ENCODE peak calls at places on chromosome 16, in four cellular contexts. One of them, this sample, is unnamed.
A peak's percentile ranks its signal among the peaks of the same experiment; 100 is the strongest.

GRCh38 chr16:51762081-51762995 is 611.3 kb upstream of the SALL1 start:
- DNase-seq in LNCaP clone FGC: peak; percentile 36
- DNase-seq in stomach: peak; percentile 85
- DNase-seq in stimulated activated CD8-positive, alpha-beta memory T cell treated with anti-CD3 and anti-CD28 coated beads, Interleukin-15, amount 100 ng/mL, for 24 hours: peak; percentile 42
- DNase-seq in this sample: no peak

GRCh38 chr16:67961551-67961957 is 6.9 kb downstream of the SLC12A4 start:
- DNase-seq in LNCaP clone FGC: peak; percentile 94
- DNase-seq in stomach: peak; percentile 91
- DNase-seq in stimulated activated CD8-positive, alpha-beta memory T cell treated with anti-CD3 and anti-CD28 coated beads, Interleukin-15, amount 100 ng/mL, for 24 hours: no peak
- DNase-seq in this sample: no peak

GRCh38 chr16:69522732-69523404 is 42.9 kb upstream of the NFAT5 start:
- DNase-seq in LNCaP clone FGC: no peak
- DNase-seq in stomach: no peak
- DNase-seq in stimulated activated CD8-positive, alpha-beta memory T cell treated with anti-CD3 and anti-CD28 coated beads, Interleukin-15, amount 100 ng/mL, for 24 hours: no peak
- DNase-seq in this sample: no peak

GRCh38 chr16:3601614-3602319 is 9.6 kb downstream of the SLX4 start:
- DNase-seq in LNCaP clone FGC: no peak
- DNase-seq in stomach: no peak
- DNase-seq in stimulated activated CD8-positive, alpha-beta memory T cell treated with anti-CD3 and anti-CD28 coated beads, Interleukin-15, amount 100 ng/mL, for 24 hours: no peak
- DNase-seq in this sample: no peak

GRCh38 chr16:80007216-80007615 is 406.7 kb upstream of the MAF start:
- DNase-seq in LNCaP clone FGC: no peak
- DNase-seq in stomach: no peak
- DNase-seq in stimulated activated CD8-positive, alpha-beta memory T cell treated with anti-CD3 and anti-CD28 coated beads, Interleukin-15, amount 100 ng/mL, for 24 hours: no peak
- DNase-seq in this sample: no peak

GRCh38 chr16:66874079-66874775 is 6.1 kb upstream of the PDP2 start:
- DNase-seq in LNCaP clone FGC: no peak
- DNase-seq in stomach: no peak
- DNase-seq in stimulated activated CD8-positive, alpha-beta memory T cell treated with anti-CD3 and anti-CD28 coated beads, Interleukin-15, amount 100 ng/mL, for 24 hours: no peak
- DNase-seq in this sample: no peak

GRCh38 chr16:1308036-1308976 is 1.1 kb upstream of the UBE2I start:
- DNase-seq in LNCaP clone FGC: peak; percentile 69
- DNase-seq in stomach: no peak
- DNase-seq in stimulated activated CD8-positive, alpha-beta memory T cell treated with anti-CD3 and anti-CD28 coated beads, Interleukin-15, amount 100 ng/mL, for 24 hours: no peak
- DNase-seq in this sample: no peak

GRCh38 chr16:68539704-68540370 is 746 bp downstream of the ZFP90 start:
- DNase-seq in LNCaP clone FGC: no peak
- DNase-seq in stomach: no peak
- DNase-seq in stimulated activated CD8-positive, alpha-beta memory T cell treated with anti-CD3 and anti-CD28 coated beads, Interleukin-15, amount 100 ng/mL, for 24 hours: no peak
- DNase-seq in this sample: no peak

This sample was measured in NCI-H1048.